ENCODE peak calls at places on chromosomes 11 and 22, in nine cellular contexts. One of them, this sample, is unnamed.

GRCh38 chr22:21650823-21651520 is 8.9 kb downstream of the SDF2L1 start:
- DNase-seq in progenitor cell of endocrine pancreas: no peak
- DNase-seq in fibroblast of the conjunctiva: no peak
- DNase-seq in ELF-1: no peak
- DNase-seq in A172: no peak
- DNase-seq in prostate gland: no peak
- DNase-seq in substantia nigra: no peak
- DNase-seq in ELR: no peak
- DNase-seq in effector CD4-positive, alpha-beta T cell: no peak
- DNase-seq in this sample: no peak

GRCh38 chr11:45683285-45684058 is 18.1 kb upstream of the CHST1 start:
- DNase-seq in progenitor cell of endocrine pancreas: no peak
- DNase-seq in fibroblast of the conjunctiva: no peak
- DNase-seq in ELF-1: no peak
- DNase-seq in A172: no peak
- DNase-seq in prostate gland: no peak
- DNase-seq in substantia nigra: no peak
- DNase-seq in ELR: no peak
- DNase-seq in effector CD4-positive, alpha-beta T cell: no peak
- DNase-seq in this sample: no peak

GRCh38 chr11:38006466-38006865 is 1408.4 kb upstream of the RAG2 start:
- DNase-seq in progenitor cell of endocrine pancreas: no peak
- DNase-seq in fibroblast of the conjunctiva: no peak
- DNase-seq in ELF-1: no peak
- DNase-seq in A172: no peak
- DNase-seq in prostate gland: no peak
- DNase-seq in substantia nigra: no peak
- DNase-seq in ELR: no peak
- DNase-seq in effector CD4-positive, alpha-beta T cell: no peak
- DNase-seq in this sample: no peak

GRCh38 chr11:64729851-64730382 is 6.9 kb upstream of the NRXN2 start:
- DNase-seq in progenitor cell of endocrine pancreas: no peak
- DNase-seq in fibroblast of the conjunctiva: no peak
- DNase-seq in ELF-1: peak; percentile 91
- DNase-seq in A172: no peak
- DNase-seq in prostate gland: no peak
- DNase-seq in substantia nigra: no peak
- DNase-seq in ELR: no peak
- DNase-seq in effector CD4-positive, alpha-beta T cell: no peak
- DNase-seq in this sample: no peak

GRCh38 chr22:23119492-23120414 is 22.0 kb downstream of the RSPH14 start:
- DNase-seq in progenitor cell of endocrine pancreas: no peak
- DNase-seq in fibroblast of the conjunctiva: no peak
- DNase-seq in ELF-1: no peak
- DNase-seq in A172: no peak
- DNase-seq in prostate gland: no peak
- DNase-seq in substantia nigra: no peak
- DNase-seq in ELR: no peak
- DNase-seq in effector CD4-positive, alpha-beta T cell: peak; percentile 55
- DNase-seq in this sample: no peak

GRCh38 chr22:22897036-22897435 is 9.4 kb downstream of the IGLL5 start:
- DNase-seq in progenitor cell of endocrine pancreas: no peak
- DNase-seq in fibroblast of the conjunctiva: no peak
- DNase-seq in ELF-1: no peak
- DNase-seq in A172: no peak
- DNase-seq in prostate gland: no peak
- DNase-seq in substantia nigra: no peak
- DNase-seq in ELR: no peak
- DNase-seq in effector CD4-positive, alpha-beta T cell: no peak
- DNase-seq in this sample: no peak

GRCh38 chr11:96323643-96323985 is 19.4 kb downstream of the MAML2 start:
- DNase-seq in progenitor cell of endocrine pancreas: no peak
- DNase-seq in fibroblast of the conjunctiva: no peak
- DNase-seq in ELF-1: no peak
- DNase-seq in A172: no peak
- DNase-seq in prostate gland: no peak
- DNase-seq in substantia nigra: no peak
- DNase-seq in ELR: no peak
- DNase-seq in effector CD4-positive, alpha-beta T cell: no peak
- DNase-seq in this sample: no peak

GRCh38 chr11:80082386-80082785 is 641.6 kb upstream of the TENM4 start:
- DNase-seq in progenitor cell of endocrine pancreas: no peak
- DNase-seq in fibroblast of the conjunctiva: no peak
- DNase-seq in ELF-1: no peak
- DNase-seq in A172: no peak
- DNase-seq in prostate gland: no peak
- DNase-seq in substantia nigra: no peak
- DNase-seq in ELR: no peak
- DNase-seq in effector CD4-positive, alpha-beta T cell: no peak
- DNase-seq in this sample: no peak

GRCh38 chr11:109508185-109508584 is 86.2 kb downstream of the C11orf87 start:
- DNase-seq in progenitor cell of endocrine pancreas: no peak
- DNase-seq in fibroblast of the conjunctiva: no peak
- DNase-seq in ELF-1: no peak
- DNase-seq in A172: no peak
- DNase-seq in prostate gland: no peak
- DNase-seq in substantia nigra: no peak
- DNase-seq in ELR: no peak
- DNase-seq in effector CD4-positive, alpha-beta T cell: no peak
- DNase-seq in this sample: no peak